ENCODE peak calls at places on chromosomes 6 and 20, in five cellular contexts. One of them, this sample, is unnamed.

GRCh38 chr6:86203044-86203443 is 560.4 kb upstream of the SYNCRIP start:
- DNase-seq in cardiac fibroblast: no peak
- DNase-seq in T-helper 2 cell: no peak
- DNase-seq in HL-60: no peak
- DNase-seq in ecto neural progenitor cell: no peak
- DNase-seq in this sample: no peak

GRCh38 chr6:95091823-95092436 is 485.4 kb upstream of the MANEA start:
- DNase-seq in ecto neural progenitor cell: no peak
- DNase-seq in HL-60: no peak
- DNase-seq in cardiac fibroblast: peak; percentile 67
- DNase-seq in T-helper 2 cell: no peak
- DNase-seq in this sample: no peak

GRCh38 chr6:46898011-46898410 is 23.7 kb downstream of the ADGRF5 start:
- DNase-seq in ecto neural progenitor cell: no peak
- DNase-seq in cardiac fibroblast: peak; percentile 8
- DNase-seq in HL-60: no peak
- DNase-seq in T-helper 2 cell: no peak
- DNase-seq in this sample: no peak

GRCh38 chr20:57480444-57481152 is 44.3 kb downstream of the CTCFL start:
- DNase-seq in HL-60: no peak
- DNase-seq in cardiac fibroblast: no peak
- DNase-seq in T-helper 2 cell: no peak
- DNase-seq in ecto neural progenitor cell: no peak
- DNase-seq in this sample: no peak

GRCh38 chr6:169312658-169313346 is 59.2 kb upstream of the THBS2 start:
- DNase-seq in cardiac fibroblast: peak; percentile 14
- DNase-seq in T-helper 2 cell: no peak
- DNase-seq in HL-60: no peak
- DNase-seq in ecto neural progenitor cell: no peak
- DNase-seq in this sample: no peak

GRCh38 chr6:33091957-33092356 is 16.2 kb downstream of the HLA-DPB1 start:
- DNase-seq in HL-60: no peak
- DNase-seq in cardiac fibroblast: no peak
- DNase-seq in T-helper 2 cell: peak; percentile 35
- DNase-seq in ecto neural progenitor cell: peak; percentile 66
- DNase-seq in this sample: no peak

GRCh38 chr6:48136856-48137255 is 25.9 kb upstream of the PTCHD4 start:
- DNase-seq in ecto neural progenitor cell: no peak
- DNase-seq in cardiac fibroblast: peak; percentile 81
- DNase-seq in T-helper 2 cell: no peak
- DNase-seq in HL-60: no peak
- DNase-seq in this sample: no peak

GRCh38 chr6:159999240-159999671 is 30.4 kb downstream of the IGF2R start:
- DNase-seq in cardiac fibroblast: no peak
- DNase-seq in ecto neural progenitor cell: no peak
- DNase-seq in HL-60: no peak
- DNase-seq in T-helper 2 cell: no peak
- DNase-seq in this sample: no peak

GRCh38 chr20:53937330-53937729 is 133.1 kb downstream of the BCAS1 start:
- DNase-seq in HL-60: no peak
- DNase-seq in cardiac fibroblast: no peak
- DNase-seq in T-helper 2 cell: no peak
- DNase-seq in ecto neural progenitor cell: peak; percentile 12
- DNase-seq in this sample: no peak

GRCh38 chr6:55040102-55040848 is 134.0 kb upstream of the HCRTR2 start:
- DNase-seq in cardiac fibroblast: peak; percentile 40
- DNase-seq in HL-60: no peak
- DNase-seq in T-helper 2 cell: no peak
- DNase-seq in ecto neural progenitor cell: no peak
- DNase-seq in this sample: no peak

GRCh38 chr6:127069659-127070279 is 48.7 kb upstream of the RSPO3 start:
- DNase-seq in HL-60: no peak
- DNase-seq in cardiac fibroblast: peak; percentile 48
- DNase-seq in ecto neural progenitor cell: no peak
- DNase-seq in T-helper 2 cell: no peak
- DNase-seq in this sample: no peak

GRCh38 chr6:48904809-48905208 is 558.2 kb downstream of the MMUT start:
- DNase-seq in ecto neural progenitor cell: no peak
- DNase-seq in HL-60: no peak
- DNase-seq in T-helper 2 cell: no peak
- DNase-seq in cardiac fibroblast: no peak
- DNase-seq in this sample: no peak

GRCh38 chr6:103908898-103909297 is 950.8 kb downstream of the HACE1 start:
- DNase-seq in cardiac fibroblast: no peak
- DNase-seq in ecto neural progenitor cell: no peak
- DNase-seq in HL-60: no peak
- DNase-seq in T-helper 2 cell: no peak
- DNase-seq in this sample: no peak

GRCh38 chr6:38058022-38058421 is 238.5 kb downstream of the ZFAND3 start:
- DNase-seq in cardiac fibroblast: no peak
- DNase-seq in ecto neural progenitor cell: no peak
- DNase-seq in T-helper 2 cell: no peak
- DNase-seq in HL-60: no peak
- DNase-seq in this sample: no peak

GRCh38 chr20:2151805-2152727 is 50.4 kb downstream of the STK35 start:
- DNase-seq in ecto neural progenitor cell: no peak
- DNase-seq in HL-60: no peak
- DNase-seq in T-helper 2 cell: no peak
- DNase-seq in cardiac fibroblast: peak; percentile 61
- DNase-seq in this sample: no peak

GRCh38 chr20:17796096-17796563 is 96.4 kb downstream of the BANF2 start:
- DNase-seq in cardiac fibroblast: peak; percentile 86
- DNase-seq in HL-60: peak; percentile 0
- DNase-seq in ecto neural progenitor cell: no peak
- DNase-seq in T-helper 2 cell: no peak
- DNase-seq in this sample: no peak